ENCODE peak calls at places on chromosomes 5 and 9, in five cellular contexts. T is AG04450; J is psoas muscle; A is AG04449; G is CD8-positive, alpha-beta T cell. W is an unnamed sample.

GRCh38 chr9:126689027-126689825 is 75.5 kb downstream of the LMX1B start:
- DNase-seq in J (peak; percentile 30), A (no peak), T (no peak), G (no peak), W (no peak)

GRCh38 chr5:80408976-80409926 is 1.4 kb downstream of the ZFYVE16 start:
- DNase-seq in G (no peak), T (no peak), A (no peak), J (no peak), W (no peak)

GRCh38 chr9:79477955-79478751 is 93.6 kb upstream of the TLE4 start:
- DNase-seq in A (no peak), G (peak; percentile 53), J (no peak), T (no peak), W (no peak)

GRCh38 chr5:89065919-89066318 is 182.9 kb upstream of the MEF2C start:
- DNase-seq in J (no peak), A (no peak), G (no peak), T (no peak), W (peak; percentile 64)

GRCh38 chr9:16830806-16831205 is 39.7 kb downstream of the BNC2 start:
- DNase-seq in T (no peak), G (no peak), A (no peak), J (no peak), W (no peak)

GRCh38 chr9:109225629-109226028 is 58.6 kb upstream of the FRRS1L start:
- DNase-seq in T (no peak), G (no peak), A (no peak), J (no peak), W (no peak)

GRCh38 chr9:121249563-121249962 is 18.4 kb upstream of the GSN start:
- DNase-seq in T (no peak), A (no peak), J (no peak), G (no peak), W (no peak)

GRCh38 chr5:62780888-62781287 is 202.3 kb downstream of the LRRC70 start:
- DNase-seq in G (no peak), J (no peak), T (no peak), A (no peak), W (no peak)

GRCh38 chr5:111232311-111233049 is 8.3 kb downstream of the CAMK4 start:
- DNase-seq in T (no peak), J (no peak), G (peak; percentile 52), A (no peak), W (no peak)

GRCh38 chr5:77258652-77259051 is 48.2 kb downstream of the PDE8B start:
- DNase-seq in T (no peak), G (no peak), A (no peak), J (no peak), W (no peak)

GRCh38 chr5:142095035-142095434 is 13.5 kb upstream of the NDFIP1 start:
- DNase-seq in G (no peak), T (no peak), J (no peak), A (no peak), W (no peak)

GRCh38 chr5:176736271-176736965 is 73.9 kb upstream of the UNC5A start:
- DNase-seq in J (no peak), T (no peak), A (no peak), G (no peak), W (no peak)

GRCh38 chr9:114282926-114283325 is 40.0 kb upstream of the ORM1 start:
- DNase-seq in G (no peak), J (peak; percentile 30), A (peak; percentile 96), T (peak; percentile 75), W (no peak)

GRCh38 chr9:2065704-2066103 is 50.6 kb downstream of the SMARCA2 start:
- DNase-seq in T (no peak), A (no peak), G (no peak), J (no peak), W (no peak)

GRCh38 chr9:91522496-91522895 is 98.9 kb upstream of the NFIL3 start:
- DNase-seq in J (no peak), T (no peak), A (no peak), G (no peak), W (no peak)

GRCh38 chr5:124477002-124477546 is 269.4 kb downstream of the ZNF608 start:
- DNase-seq in T (no peak), G (no peak), J (no peak), A (no peak), W (no peak)

GRCh38 chr5:154610321-154611154 is 132.5 kb upstream of the HAND1 start:
- DNase-seq in G (peak; percentile 41), T (peak; percentile 24), A (no peak), J (peak; percentile 78), W (peak; percentile 41)

GRCh38 chr9:109264865-109265532 is 55.9 kb downstream of the EPB41L4B start:
- DNase-seq in J (no peak), A (no peak), T (no peak), G (no peak), W (no peak)

GRCh38 chr5:150780180-150780692 is 1.7 kb downstream of the SMIM3 start:
- DNase-seq in T (no peak), J (peak; percentile 67), A (no peak), G (no peak), W (peak; percentile 56)

GRCh38 chr5:21802869-21803490 is 1050.2 kb downstream of the CDH12 start:
- DNase-seq in T (no peak), G (no peak), J (no peak), A (no peak), W (no peak)

GRCh38 chr5:95641803-95642220 is 4.8 kb upstream of the RFESD start:
- DNase-seq in A (no peak), J (no peak), G (no peak), T (no peak), W (no peak)

GRCh38 chr5:150255659-150256415 is 33.7 kb downstream of the CAMK2A start:
- DNase-seq in A (no peak), J (no peak), T (no peak), G (no peak), W (no peak)

GRCh38 chr9:137456061-137456863 is 2.9 kb downstream of the NSMF start:
- DNase-seq in T (no peak), G (no peak), A (no peak), J (peak; percentile 24), W (no peak)

GRCh38 chr9:21317956-21318923 is 13.1 kb upstream of the IFNA5 start:
- DNase-seq in T (no peak), J (no peak), G (no peak), A (no peak), W (no peak)

GRCh38 chr5:181164076-181164952 is 16.9 kb downstream of the OR2V2 start:
- DNase-seq in G (no peak), T (no peak), A (no peak), J (no peak), W (no peak)

GRCh38 chr9:99680191-99680590 is 141.5 kb upstream of the NR4A3 start:
- DNase-seq in A (peak; percentile 17), J (no peak), T (no peak), G (no peak), W (no peak)

GRCh38 chr5:149288437-149288836 is 16.8 kb downstream of the AFAP1L1 start:
- DNase-seq in G (no peak), A (no peak), T (no peak), J (peak; percentile 68), W (no peak)

GRCh38 chr5:34580983-34581382 is 75.1 kb upstream of the RAI14 start:
- DNase-seq in A (no peak), J (no peak), G (no peak), T (no peak), W (no peak)

DNA sequence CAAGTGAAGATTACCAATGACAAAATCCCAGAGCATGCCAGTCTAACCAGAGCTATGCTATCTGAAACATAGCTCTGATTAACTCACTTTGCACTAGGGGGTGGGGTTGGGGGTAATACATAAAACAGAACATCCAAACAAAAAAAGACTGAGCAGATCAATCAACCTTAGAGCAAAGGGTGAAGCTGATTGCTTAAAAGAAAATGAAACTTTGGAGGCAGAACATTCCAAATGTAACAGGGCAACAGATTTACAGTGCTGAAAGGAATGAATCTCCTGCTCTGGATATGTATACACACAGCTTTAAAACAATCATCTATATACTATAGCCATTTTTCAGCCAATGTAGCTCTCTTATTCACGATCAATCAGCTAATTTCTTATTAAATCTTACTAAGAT is 4.9 kb downstream of the IL6ST start:
- DNase-seq in T (no peak), J (no peak), G (no peak), A (no peak), W (no peak)
- H3K4me3 ChIP-seq in T (peak overlapping the region; percentile 23), J (peak overlapping the region; percentile 17), G (no peak overlapping the region), A (no peak overlapping the region), W (no peak overlapping the region)

GRCh38 chr5:14870347-14871083 is 1.1 kb downstream of the ANKH start:
- DNase-seq in G (peak; percentile 84), A (no peak), J (peak; percentile 55), T (no peak), W (peak; percentile 26)

GRCh38 chr5:14871084-14871572 is 450 bp downstream of the ANKH start:
- DNase-seq in J (peak; percentile 66), A (no peak), T (no peak), G (peak; percentile 31), W (no peak)

GRCh38 chr5:14872070-14872989 is 752 bp upstream of the ANKH start:
- DNase-seq in J (peak; percentile 82), A (no peak), G (peak; percentile 49), T (no peak), W (no peak)

GRCh38 chr5:14873093-14873492 is 1.5 kb upstream of the ANKH start:
- DNase-seq in J (no peak), A (no peak), G (no peak), T (no peak), W (no peak)

DNA sequence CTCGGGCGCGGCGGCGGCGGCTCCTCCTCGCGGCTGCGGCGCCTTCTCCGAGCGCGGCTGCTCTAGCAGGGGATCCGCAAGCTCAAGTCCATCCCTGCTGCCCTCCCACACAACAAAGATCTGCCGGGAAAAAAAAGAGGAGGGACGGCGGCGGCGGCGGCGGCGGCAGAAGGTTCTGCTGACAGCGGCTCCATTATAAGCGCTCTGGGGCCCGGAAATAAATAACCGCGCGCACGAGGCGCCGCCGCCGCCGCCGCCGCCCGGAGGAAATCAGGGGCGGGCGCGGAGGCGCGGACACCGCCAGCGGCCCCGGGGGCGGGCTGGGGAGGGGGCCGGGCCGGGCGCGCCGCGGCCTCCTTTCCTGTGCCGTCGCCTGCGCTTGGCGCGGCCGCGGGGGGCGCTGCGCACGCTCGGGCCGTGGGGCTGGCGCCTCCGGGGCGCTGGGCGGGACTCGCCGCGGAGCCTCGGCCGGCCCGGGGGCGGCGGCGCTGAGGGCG is at the start of gene ANKH:
- DNase-seq in G (peak; percentile 76), T (peak; percentile 16), A (no peak), J (peak; percentile 90), W (no peak)
- TF ChIP-seq CTCF in G (no peak), T (no peak), A (peak; percentile 47), J (peak; percentile 40), W (no peak)

GRCh38 chr5:78271766-78272165 is 22.7 kb downstream of the AP3B1 start:
- DNase-seq in G (no peak), T (no peak), A (no peak), J (no peak), W (no peak)
- H3K4me3 ChIP-seq in G (no peak overlapping the region), T (no peak overlapping the region), A (no peak overlapping the region), J (no peak overlapping the region), W (no peak overlapping the region)

GRCh38 chr9:122661416-122661815 is at the start of gene OR1L1:
- DNase-seq in G (no peak), A (no peak), J (no peak), T (no peak), W (no peak)

GRCh38 chr9:122657527-122657926 is at the start of gene OR1B1:
- DNase-seq in J (no peak), G (no peak), T (no peak), A (no peak), W (no peak)

DNA sequence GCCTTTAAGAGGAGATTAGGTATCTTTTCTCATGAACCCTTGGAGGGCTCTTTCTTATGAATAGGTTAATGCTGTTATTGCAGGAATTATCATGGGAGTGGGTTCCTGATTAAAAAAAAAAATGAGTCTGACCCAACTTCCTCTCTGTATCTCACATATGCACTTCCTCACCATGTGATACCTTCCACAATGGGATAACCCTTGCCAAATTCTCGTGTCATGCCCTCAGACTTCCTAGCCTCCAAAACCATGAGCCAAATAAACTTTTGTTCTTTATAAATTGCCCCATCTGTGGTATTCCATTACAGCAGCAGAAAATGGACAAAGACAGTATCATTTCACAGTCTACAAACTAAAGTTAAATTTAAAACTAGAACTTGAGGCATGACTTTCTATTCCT is 1.0 kb downstream of the OR1B1 start:
- DNase-seq in J (no peak), G (no peak), T (no peak), A (no peak), W (no peak)
- TF ChIP-seq CTCF in J (no peak), G (no peak), T (no peak), A (no peak), W (no peak)